ENCODE peak calls at places on chromosomes 12 and 14, in five cellular contexts. One of them, this sample, is unnamed.
A peak's percentile ranks its signal among the peaks of the same experiment; 100 is the strongest.

GRCh38 chr14:100820945-100821344 is 5.0 kb upstream of the MEG3 start:
- DNase-seq in CD8-positive, alpha-beta T cell: no peak
- DNase-seq in AG04450: no peak
- DNase-seq in psoas muscle: no peak
- DNase-seq in mammary epithelial cell: no peak
- DNase-seq in this sample: no peak

GRCh38 chr12:112172556-112173324 is 47.4 kb downstream of the TRAFD1 start:
- DNase-seq in CD8-positive, alpha-beta T cell: no peak
- DNase-seq in AG04450: no peak
- DNase-seq in psoas muscle: no peak
- DNase-seq in mammary epithelial cell: no peak
- DNase-seq in this sample: no peak

GRCh38 chr14:47191693-47192092 is 483.7 kb downstream of the MDGA2 start:
- DNase-seq in CD8-positive, alpha-beta T cell: no peak
- DNase-seq in AG04450: no peak
- DNase-seq in psoas muscle: no peak
- DNase-seq in mammary epithelial cell: no peak
- DNase-seq in this sample: no peak

GRCh38 chr12:47190271-47190750 is 110.6 kb upstream of the AMIGO2 start:
- DNase-seq in CD8-positive, alpha-beta T cell: no peak
- DNase-seq in AG04450: peak; percentile 26
- DNase-seq in psoas muscle: no peak
- DNase-seq in mammary epithelial cell: peak; percentile 80
- DNase-seq in this sample: no peak

GRCh38 chr12:75883241-75883640 is 148.3 kb downstream of the PHLDA1 start:
- DNase-seq in CD8-positive, alpha-beta T cell: no peak
- DNase-seq in AG04450: no peak
- DNase-seq in psoas muscle: no peak
- DNase-seq in mammary epithelial cell: no peak
- DNase-seq in this sample: no peak

GRCh38 chr12:121296618-121297476 is at the start of gene CAMKK2:
- DNase-seq in CD8-positive, alpha-beta T cell: peak; percentile 84
- DNase-seq in AG04450: peak; percentile 11
- DNase-seq in psoas muscle: peak; percentile 90
- DNase-seq in mammary epithelial cell: peak; percentile 79
- DNase-seq in this sample: peak; percentile 84

GRCh38 chr12:570949-571794 is 92.1 kb downstream of the NINJ2 start:
- DNase-seq in CD8-positive, alpha-beta T cell: no peak
- DNase-seq in AG04450: peak; percentile 26
- DNase-seq in psoas muscle: peak; percentile 82
- DNase-seq in mammary epithelial cell: peak; percentile 84
- DNase-seq in this sample: peak; percentile 68

GRCh38 chr12:115407036-115407435 is 723.1 kb upstream of the TBX3 start:
- DNase-seq in CD8-positive, alpha-beta T cell: no peak
- DNase-seq in AG04450: no peak
- DNase-seq in psoas muscle: no peak
- DNase-seq in mammary epithelial cell: no peak
- DNase-seq in this sample: no peak

GRCh38 chr12:25994252-25994651 is 35.8 kb downstream of the RASSF8 start:
- DNase-seq in CD8-positive, alpha-beta T cell: no peak
- DNase-seq in AG04450: peak; percentile 86
- DNase-seq in psoas muscle: no peak
- DNase-seq in mammary epithelial cell: peak; percentile 66
- DNase-seq in this sample: no peak

GRCh38 chr14:36818794-36819384 is 157.2 kb downstream of the PAX9 start:
- DNase-seq in CD8-positive, alpha-beta T cell: no peak
- DNase-seq in AG04450: no peak
- DNase-seq in psoas muscle: no peak
- DNase-seq in mammary epithelial cell: peak; percentile 21
- DNase-seq in this sample: no peak

GRCh38 chr12:77837876-77838291 is 7.2 kb downstream of the NAV3 start:
- DNase-seq in CD8-positive, alpha-beta T cell: no peak
- DNase-seq in AG04450: no peak
- DNase-seq in psoas muscle: no peak
- DNase-seq in mammary epithelial cell: no peak
- DNase-seq in this sample: peak; percentile 18

GRCh38 chr12:26205946-26206345 is 10.6 kb downstream of the SSPN start:
- DNase-seq in CD8-positive, alpha-beta T cell: no peak
- DNase-seq in AG04450: no peak
- DNase-seq in psoas muscle: no peak
- DNase-seq in mammary epithelial cell: no peak
- DNase-seq in this sample: no peak

GRCh38 chr14:105389534-105389933 is 8.8 kb upstream of the TEX22 start:
- DNase-seq in CD8-positive, alpha-beta T cell: no peak
- DNase-seq in AG04450: no peak
- DNase-seq in psoas muscle: no peak
- DNase-seq in mammary epithelial cell: no peak
- DNase-seq in this sample: no peak

GRCh38 chr12:101738920-101739665 is at the start of gene SYCP3:
- DNase-seq in CD8-positive, alpha-beta T cell: no peak
- DNase-seq in AG04450: no peak
- DNase-seq in psoas muscle: no peak
- DNase-seq in mammary epithelial cell: no peak
- DNase-seq in this sample: no peak

GRCh38 chr14:50823051-50823762 is 7.8 kb downstream of the NIN start:
- DNase-seq in CD8-positive, alpha-beta T cell: no peak
- DNase-seq in AG04450: no peak
- DNase-seq in psoas muscle: peak; percentile 40
- DNase-seq in mammary epithelial cell: no peak
- DNase-seq in this sample: no peak

GRCh38 chr12:115312901-115313300 is 628.9 kb upstream of the TBX3 start:
- DNase-seq in CD8-positive, alpha-beta T cell: no peak
- DNase-seq in AG04450: no peak
- DNase-seq in psoas muscle: no peak
- DNase-seq in mammary epithelial cell: no peak
- DNase-seq in this sample: no peak

GRCh38 chr12:109626378-109627115 is 53.0 kb downstream of the MVK start:
- DNase-seq in CD8-positive, alpha-beta T cell: no peak
- DNase-seq in AG04450: no peak
- DNase-seq in psoas muscle: no peak
- DNase-seq in mammary epithelial cell: no peak
- DNase-seq in this sample: no peak

GRCh38 chr12:117552971-117553370 is 191.5 kb upstream of the NOS1 start:
- DNase-seq in CD8-positive, alpha-beta T cell: no peak
- DNase-seq in AG04450: no peak
- DNase-seq in psoas muscle: no peak
- DNase-seq in mammary epithelial cell: no peak
- DNase-seq in this sample: peak; percentile 10

GRCh38 chr14:74255281-74255680 is 16.0 kb downstream of the VSX2 start:
- DNase-seq in CD8-positive, alpha-beta T cell: no peak
- DNase-seq in AG04450: no peak
- DNase-seq in psoas muscle: no peak
- DNase-seq in mammary epithelial cell: no peak
- DNase-seq in this sample: no peak

GRCh38 chr12:125284945-125285344 is 219.7 kb downstream of the AACS start:
- DNase-seq in CD8-positive, alpha-beta T cell: no peak
- DNase-seq in AG04450: no peak
- DNase-seq in psoas muscle: no peak
- DNase-seq in mammary epithelial cell: no peak
- DNase-seq in this sample: no peak

GRCh38 chr12:102374190-102374589 is 106.2 kb downstream of the IGF1 start:
- DNase-seq in CD8-positive, alpha-beta T cell: no peak
- DNase-seq in AG04450: no peak
- DNase-seq in psoas muscle: no peak
- DNase-seq in mammary epithelial cell: no peak
- DNase-seq in this sample: no peak

GRCh38 chr12:116861331-116861730 is 19.9 kb downstream of the HRK start:
- DNase-seq in CD8-positive, alpha-beta T cell: peak; percentile 20
- DNase-seq in AG04450: peak; percentile 75
- DNase-seq in psoas muscle: peak; percentile 40
- DNase-seq in mammary epithelial cell: no peak
- DNase-seq in this sample: peak; percentile 31

GRCh38 chr12:59665692-59666091 is 69.9 kb downstream of the SLC16A7 start:
- DNase-seq in CD8-positive, alpha-beta T cell: no peak
- DNase-seq in AG04450: no peak
- DNase-seq in psoas muscle: no peak
- DNase-seq in mammary epithelial cell: no peak
- DNase-seq in this sample: no peak

GRCh38 chr12:52495385-52495784 is 2.3 kb upstream of the KRT6A start:
- DNase-seq in CD8-positive, alpha-beta T cell: no peak
- DNase-seq in AG04450: no peak
- DNase-seq in psoas muscle: no peak
- DNase-seq in mammary epithelial cell: peak; percentile 72
- DNase-seq in this sample: no peak

GRCh38 chr12:52391618-52392002 is 6.2 kb upstream of the KRT84 start:
- DNase-seq in CD8-positive, alpha-beta T cell: no peak
- DNase-seq in AG04450: no peak
- DNase-seq in psoas muscle: peak; percentile 30
- DNase-seq in mammary epithelial cell: peak; percentile 49
- DNase-seq in this sample: peak; percentile 77

GRCh38 chr14:58656671-58657411 is 19.1 kb downstream of the DACT1 start:
- DNase-seq in CD8-positive, alpha-beta T cell: no peak
- DNase-seq in AG04450: no peak
- DNase-seq in psoas muscle: no peak
- DNase-seq in mammary epithelial cell: no peak
- DNase-seq in this sample: no peak

GRCh38 chr12:59742831-59743230 is 147.0 kb downstream of the SLC16A7 start:
- DNase-seq in CD8-positive, alpha-beta T cell: no peak
- DNase-seq in AG04450: no peak
- DNase-seq in psoas muscle: no peak
- DNase-seq in mammary epithelial cell: peak; percentile 8
- DNase-seq in this sample: no peak

GRCh38 chr12:22935090-22935489 is 310.1 kb downstream of the ETNK1 start:
- DNase-seq in CD8-positive, alpha-beta T cell: no peak
- DNase-seq in AG04450: no peak
- DNase-seq in psoas muscle: no peak
- DNase-seq in mammary epithelial cell: peak; percentile 3
- DNase-seq in this sample: peak; percentile 49

GRCh38 chr12:50354908-50355307 is 41.5 kb downstream of the FAM186A start:
- DNase-seq in CD8-positive, alpha-beta T cell: no peak
- DNase-seq in AG04450: no peak
- DNase-seq in psoas muscle: no peak
- DNase-seq in mammary epithelial cell: no peak
- DNase-seq in this sample: no peak
- H3K4me3 ChIP-seq in CD8-positive, alpha-beta T cell: no peak overlapping the region
- H3K4me3 ChIP-seq in AG04450: no peak overlapping the region
- H3K4me3 ChIP-seq in psoas muscle: no peak overlapping the region
- H3K4me3 ChIP-seq in mammary epithelial cell: no peak overlapping the region
- H3K4me3 ChIP-seq in this sample: no peak overlapping the region

GRCh38 chr14:68655021-68655811 is 137.7 kb downstream of the ZFP36L1 start:
- DNase-seq in CD8-positive, alpha-beta T cell: no peak
- DNase-seq in AG04450: no peak
- DNase-seq in psoas muscle: no peak
- DNase-seq in mammary epithelial cell: peak; percentile 76
- DNase-seq in this sample: no peak

GRCh38 chr14:68654471-68654941 is 138.4 kb downstream of the ZFP36L1 start:
- DNase-seq in CD8-positive, alpha-beta T cell: no peak
- DNase-seq in AG04450: no peak
- DNase-seq in psoas muscle: no peak
- DNase-seq in mammary epithelial cell: no peak
- DNase-seq in this sample: no peak

GRCh38 chr14:68656452-68656851 is 136.4 kb downstream of the ZFP36L1 start:
- DNase-seq in CD8-positive, alpha-beta T cell: no peak
- DNase-seq in AG04450: no peak
- DNase-seq in psoas muscle: no peak
- DNase-seq in mammary epithelial cell: no peak
- DNase-seq in this sample: no peak

GRCh38 chr14:68657300-68658028 is 135.4 kb downstream of the ZFP36L1 start:
- DNase-seq in CD8-positive, alpha-beta T cell: no peak
- DNase-seq in AG04450: no peak
- DNase-seq in psoas muscle: no peak
- DNase-seq in mammary epithelial cell: no peak
- DNase-seq in this sample: no peak

GRCh38 chr14:68655961-68656360 is 136.9 kb downstream of the ZFP36L1 start:
- DNase-seq in CD8-positive, alpha-beta T cell: no peak
- DNase-seq in AG04450: no peak
- DNase-seq in psoas muscle: no peak
- DNase-seq in mammary epithelial cell: peak; percentile 31
- DNase-seq in this sample: no peak
- TF ChIP-seq CTCF in CD8-positive, alpha-beta T cell: no peak
- TF ChIP-seq CTCF in AG04450: no peak
- TF ChIP-seq CTCF in psoas muscle: no peak
- TF ChIP-seq CTCF in mammary epithelial cell: no peak
- TF ChIP-seq CTCF in this sample: peak; percentile 28

DNA sequence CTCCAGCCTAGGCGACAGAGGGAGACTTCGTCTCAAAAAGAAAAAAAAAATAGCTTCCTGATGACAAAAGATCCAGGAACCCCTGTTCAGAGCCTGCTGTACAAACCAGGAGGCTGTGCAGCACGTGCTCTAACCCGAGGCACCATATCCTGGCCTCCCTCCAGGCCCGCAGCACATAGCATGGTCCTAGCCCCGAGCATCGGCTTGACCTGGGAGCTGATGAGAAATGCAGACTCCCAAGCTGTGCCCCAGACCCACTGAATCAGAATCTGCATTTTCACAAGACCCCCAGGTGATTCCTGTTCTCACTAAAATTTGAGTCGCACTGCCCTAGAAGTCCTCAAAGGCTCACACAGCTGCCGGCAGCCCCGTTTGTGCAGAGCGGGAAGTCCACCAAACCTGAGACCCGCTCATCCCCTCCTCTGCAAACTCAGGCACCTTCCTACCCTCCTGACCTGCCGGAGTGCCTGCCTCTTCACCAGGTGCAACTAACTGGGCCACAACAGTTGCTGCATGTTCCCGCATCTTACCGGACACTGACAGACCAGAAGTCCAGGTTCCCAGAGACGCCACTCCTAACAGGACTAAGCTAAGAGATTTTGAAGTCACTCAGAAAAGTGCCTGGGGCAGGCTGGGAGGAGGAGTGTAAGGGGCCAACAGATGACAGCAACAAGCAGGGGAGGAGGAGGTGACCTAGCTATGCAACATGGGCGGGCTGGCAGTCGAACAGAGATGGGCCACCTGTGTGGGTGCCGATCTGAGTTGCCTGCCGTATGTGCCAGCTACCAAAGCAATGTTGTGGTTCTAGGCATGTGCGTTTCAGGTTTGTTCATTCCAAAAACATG is 24.0 kb upstream of the RIN3 start:
- DNase-seq in CD8-positive, alpha-beta T cell: no peak
- DNase-seq in AG04450: no peak
- DNase-seq in psoas muscle: no peak
- DNase-seq in mammary epithelial cell: no peak
- DNase-seq in this sample: no peak
- H3K27ac ChIP-seq in CD8-positive, alpha-beta T cell: no peak overlapping the region
- H3K27ac ChIP-seq in AG04450: no peak overlapping the region
- H3K27ac ChIP-seq in psoas muscle: no peak overlapping the region
- H3K27ac ChIP-seq in mammary epithelial cell: no peak overlapping the region
- H3K27ac ChIP-seq in this sample: peak overlapping the region; percentile 77

DNA sequence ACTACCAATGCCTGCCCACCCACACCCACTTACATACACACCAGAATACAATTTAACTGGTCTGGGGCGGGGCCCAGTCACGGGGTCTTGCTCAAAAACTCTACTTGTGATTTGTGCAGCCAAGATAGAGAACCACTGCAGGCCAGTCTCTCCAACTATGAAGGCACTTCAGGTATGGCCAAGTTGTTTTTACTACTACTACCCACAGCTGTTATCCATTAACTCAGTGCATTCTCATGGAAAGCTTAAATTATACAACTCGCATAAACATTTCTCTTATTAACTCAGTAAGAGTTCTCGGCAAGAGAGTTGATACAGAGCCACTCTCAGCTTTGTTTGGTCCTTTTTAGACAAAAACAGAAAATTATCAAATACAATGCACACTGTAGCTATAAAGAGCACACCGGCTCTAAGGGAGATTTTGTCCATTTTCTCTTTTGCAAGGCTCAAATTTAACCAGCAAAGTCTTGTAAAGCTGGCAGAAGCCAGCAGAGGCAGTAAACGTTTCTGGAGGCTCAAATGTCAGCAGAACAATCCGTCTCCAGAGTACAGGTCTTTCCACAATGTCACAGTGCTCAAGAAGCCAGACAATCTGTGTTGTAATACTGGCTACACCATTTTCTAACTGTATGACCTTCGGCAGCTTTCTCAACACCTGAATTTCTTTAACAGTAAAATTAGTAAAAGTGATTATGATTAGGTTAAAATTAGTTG is 85.9 kb downstream of the PTGER2 start:
- DNase-seq in CD8-positive, alpha-beta T cell: no peak
- DNase-seq in AG04450: peak; percentile 61
- DNase-seq in psoas muscle: no peak
- DNase-seq in mammary epithelial cell: no peak
- DNase-seq in this sample: no peak
- H3K4me3 ChIP-seq in CD8-positive, alpha-beta T cell: no peak overlapping the region
- H3K4me3 ChIP-seq in AG04450: no peak overlapping the region
- H3K4me3 ChIP-seq in psoas muscle: no peak overlapping the region
- H3K4me3 ChIP-seq in mammary epithelial cell: no peak overlapping the region
- H3K4me3 ChIP-seq in this sample: no peak overlapping the region